ENCODE peak calls at places on chromosomes 3 and 15, in seven cellular contexts. M is lower lobe of right lung; U is AG09309; W is hepatocyte; G is ELR; Z is H54; L is naive thymus-derived CD8-positive, alpha-beta T cell. X is an unnamed sample.

GRCh38 chr3:45906681-45907220 is 20.4 kb downstream of the CCR9 start:
- DNase-seq in M (no peak), U (peak; percentile 44), W (peak; percentile 53), G (peak; percentile 64), Z (peak; percentile 51), L (no peak), X (no peak)

GRCh38 chr3:126395846-126396513 is 1.3 kb downstream of the CFAP100 start:
- DNase-seq in M (no peak), U (no peak), W (no peak), G (no peak), Z (no peak), L (no peak), X (no peak)

GRCh38 chr15:48459571-48460461 is 128.6 kb downstream of the DUT start:
- DNase-seq in M (no peak), U (peak; percentile 90), W (no peak), G (peak; percentile 84), Z (peak; percentile 5), L (no peak), X (no peak)

GRCh38 chr15:101372149-101372577 is 77.1 kb upstream of the SNRPA1 start:
- DNase-seq in M (no peak), U (peak; percentile 1), W (peak; percentile 35), G (peak; percentile 32), Z (no peak), L (no peak), X (no peak)

GRCh38 chr3:64684715-64685261 is 3.0 kb downstream of the ADAMTS9 start:
- DNase-seq in M (peak; percentile 54), U (no peak), W (peak; percentile 64), G (no peak), Z (no peak), L (no peak), X (no peak)

GRCh38 chr15:68640791-68641331 is 62.1 kb downstream of the CORO2B start:
- DNase-seq in M (no peak), U (no peak), W (no peak), G (no peak), Z (no peak), L (no peak), X (no peak)

GRCh38 chr15:22893081-22893480 is 54.6 kb downstream of the NIPA2 start:
- DNase-seq in M (no peak), U (no peak), W (no peak), G (no peak), Z (no peak), L (no peak), X (no peak)

GRCh38 chr15:50698101-50698500 is 11.5 kb upstream of the TRPM7 start:
- DNase-seq in M (no peak), U (no peak), W (no peak), G (no peak), Z (no peak), L (no peak), X (no peak)

GRCh38 chr3:119181765-119182164 is 8.4 kb downstream of the UPK1B start:
- DNase-seq in M (no peak), U (no peak), W (peak; percentile 66), G (peak; percentile 71), Z (peak; percentile 39), L (no peak), X (no peak)

GRCh38 chr3:144773344-144773743 is 801.7 kb downstream of the DIPK2A start:
- DNase-seq in M (no peak), U (no peak), W (no peak), G (no peak), Z (no peak), L (no peak), X (no peak)

GRCh38 chr15:55106155-55106554 is 90.6 kb downstream of the RSL24D1 start:
- DNase-seq in M (no peak), U (no peak), W (no peak), G (no peak), Z (no peak), L (no peak), X (no peak)

GRCh38 chr15:85706779-85707518 is 87.8 kb downstream of the KLHL25 start:
- DNase-seq in M (no peak), U (no peak), W (peak; percentile 43), G (peak; percentile 29), Z (no peak), L (peak; percentile 76), X (peak; percentile 58)

GRCh38 chr3:64685800-64686445 is 1.9 kb downstream of the ADAMTS9 start:
- DNase-seq in M (peak; percentile 90), U (peak; percentile 67), W (peak; percentile 94), G (peak; percentile 29), Z (no peak), L (no peak), X (no peak)

GRCh38 chr3:69051796-69052566 is at the start of gene TMF1:
- DNase-seq in M (peak; percentile 99), U (peak; percentile 96), W (peak; percentile 100), G (peak; percentile 99), Z (peak; percentile 82), L (peak; percentile 98), X (peak; percentile 98)

GRCh38 chr3:52004158-52004787 is 8.6 kb upstream of the RPL29 start:
- DNase-seq in M (no peak), U (no peak), W (peak; percentile 84), G (peak; percentile 50), Z (no peak), L (no peak), X (no peak)